ENCODE peak calls at places on chromosomes 5 and 9, in five cellular contexts. D, S, W, B and Y are unnamed samples. For H3K9me3, the result is how much of the 10 kb centered on the place peaks cover.

GRCh38 chr9:36208521-36209253 is 18.0 kb downstream of the CLTA start:
- DNase-seq in D (no peak), S (no peak), W (no peak), B (no peak), Y (no peak)

GRCh38 chr5:146906803-146907202 is 28.2 kb upstream of the PPP2R2B start:
- DNase-seq in D (peak), S (no peak), W (no peak), B (no peak), Y (no peak)

GRCh38 chr5:37932450-37932849 is 92.6 kb upstream of the GDNF start:
- DNase-seq in D (no peak), S (no peak), W (no peak), B (no peak), Y (no peak)

GRCh38 chr9:81150016-81150625 is 539.2 kb downstream of the TLE1 start:
- DNase-seq in D (no peak), S (no peak), W (no peak), B (no peak), Y (no peak)

GRCh38 chr9:94665606-94666005 is 26.3 kb upstream of the FBP1 start:
- DNase-seq in D (no peak), S (no peak), W (no peak), B (no peak), Y (no peak)

GRCh38 chr9:115231116-115231515 is 113.2 kb upstream of the TNC start:
- DNase-seq in D (no peak), S (no peak), W (no peak), B (no peak), Y (no peak)

GRCh38 chr9:128409998-128410397 is 10.7 kb upstream of the CERCAM start:
- DNase-seq in D (peak), S (no peak), W (no peak), B (no peak), Y (no peak)

GRCh38 chr9:131625848-131626670 is 80.7 kb downstream of the PRRT1B start:
- DNase-seq in D (no peak), S (no peak), W (no peak), B (peak), Y (no peak)

GRCh38 chr9:40926404-40927259 is 201.8 kb downstream of the FOXD4L6 start:
- DNase-seq in D (no peak), S (no peak), W (no peak), B (no peak), Y (no peak)
- H3K9me3 ChIP-seq in D (under half), S (half or more), W (half or more), B (half or more), Y (half or more)

GRCh38 chr5:2708751-2709150 is 42.7 kb downstream of the IRX2 start:
- DNase-seq in D (no peak), S (peak), W (peak), B (no peak), Y (no peak)
- H3K9me3 ChIP-seq in D (under half), S (under half), W (under half), B (under half), Y (under half)

DNA sequence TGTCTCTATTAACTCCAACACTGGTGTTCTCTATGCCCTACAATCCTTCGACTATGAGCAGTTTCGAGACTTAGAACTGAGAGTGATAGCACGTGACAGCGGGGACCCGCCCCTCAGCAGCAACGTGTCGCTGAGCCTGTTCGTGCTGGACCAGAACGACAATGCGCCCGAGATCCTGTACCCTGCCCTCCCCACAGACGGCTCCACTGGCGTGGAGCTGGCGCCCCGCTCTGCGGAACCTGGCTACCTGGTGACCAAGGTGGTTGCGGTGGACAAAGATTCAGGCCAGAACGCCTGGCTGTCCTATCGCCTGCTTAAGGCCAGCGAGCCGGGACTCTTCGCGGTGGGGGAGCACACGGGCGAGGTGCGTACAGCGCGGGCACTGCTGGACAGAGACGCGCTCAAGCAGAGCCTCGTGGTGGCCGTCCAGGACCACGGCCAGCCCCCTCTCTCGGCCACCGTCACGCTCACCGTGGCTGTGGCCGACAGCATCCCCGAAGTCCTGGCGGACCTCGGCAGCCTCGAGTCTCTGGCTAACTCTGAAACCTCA is 2.0 kb downstream of the PCDHGA11 start:
- DNase-seq in D (no peak), S (no peak), W (no peak), B (no peak), Y (no peak)
- H3K9me3 ChIP-seq in D (under half), S (half or more), W (half or more), B (half or more), Y (under half)

GRCh38 chr9:138118601-138119071 is 241.1 kb downstream of the CACNA1B start:
- DNase-seq in D (no peak), S (peak), W (no peak), B (no peak), Y (no peak)
- H3K9me3 ChIP-seq in D (under half), S (under half), W (under half), B (under half), Y (under half)

GRCh38 chr5:12080761-12081160 is 176.5 kb upstream of the CTNND2 start:
- DNase-seq in D (no peak), S (no peak), W (no peak), B (no peak), Y (no peak)
- H3K9me3 ChIP-seq in D (under half), S (under half), W (under half), B (under half), Y (under half)